ENCODE peak calls at places on chromosome 2, in six cellular contexts. B is dorsolateral prefrontal cortex; H is neural crest cell; L is activated T-cell treated with anti-CD3 and anti-CD28 coated beads, Interleukin-2, amount 50 U/mL, for 1 hour; S is left kidney; I is NCI-H748 treated with DMSO at 0.1 percent for 48 hours. O is an unnamed sample.

GRCh38 chr2:96386470-96386869 is 50.9 kb downstream of the NCAPH start:
- DNase-seq in B (no peak), H (no peak), L (no peak), S (peak; percentile 32), I (peak; percentile 57), O (no peak)

GRCh38 chr2:169933124-169933711 is 106.0 kb downstream of the UBR3 start:
- DNase-seq in B (no peak), H (no peak), L (no peak), S (peak; percentile 56), I (peak; percentile 65), O (no peak)

GRCh38 chr2:181684454-181685149 is 4.3 kb upstream of the NEUROD1 start:
- DNase-seq in B (no peak), H (no peak), L (peak; percentile 15), S (no peak), I (no peak), O (no peak)

GRCh38 chr2:105734762-105735538 is 9.8 kb upstream of the NCK2 start:
- DNase-seq in B (no peak), H (no peak), L (no peak), S (no peak), I (no peak), O (no peak)

GRCh38 chr2:83370419-83370762 is 1088.7 kb downstream of the SUCLG1 start:
- DNase-seq in B (no peak), H (no peak), L (no peak), S (no peak), I (no peak), O (no peak)

GRCh38 chr2:199861116-199861774 is 10.3 kb upstream of the FTCDNL1 start:
- DNase-seq in B (no peak), H (no peak), L (no peak), S (peak; percentile 31), I (peak; percentile 27), O (no peak)

GRCh38 chr2:182506606-182507005 is 79.8 kb upstream of the PDE1A start:
- DNase-seq in B (no peak), H (peak; percentile 45), L (no peak), S (peak; percentile 5), I (peak; percentile 62), O (no peak)

GRCh38 chr2:199470672-199471442 is 13.1 kb upstream of the SATB2 start:
- DNase-seq in B (no peak), H (no peak), L (no peak), S (peak; percentile 28), I (no peak), O (no peak)

GRCh38 chr2:227545990-227546389 is 52.7 kb upstream of the SCYGR2 start:
- DNase-seq in B (no peak), H (no peak), L (no peak), S (no peak), I (no peak), O (peak; percentile 5)

GRCh38 chr2:204477358-204477950 is 67.8 kb upstream of the PARD3B start:
- DNase-seq in B (no peak), H (no peak), L (no peak), S (no peak), I (no peak), O (no peak)

O was measured in naive B cell.